ENCODE peak calls at places on chromosome 3, in five cellular contexts. G is endothelial cell; C is glutamatergic neuron; M is NCI-H1105; B is stimulated activated CD8-positive, alpha-beta memory T cell treated with anti-CD3 and anti-CD28 coated beads, Interleukin-4, amount 100 ng/mL, for 4 hours. R is an unnamed sample.

GRCh38 chr3:62151591-62151990 is 221.8 kb downstream of the FEZF2 start:
- DNase-seq in G (no peak), C (no peak), M (no peak), B (no peak), R (no peak)

GRCh38 chr3:157410945-157411344 is 25.7 kb upstream of the PTX3 start:
- DNase-seq in G (no peak), C (no peak), M (no peak), B (no peak), R (no peak)

GRCh38 chr3:49198161-49198560 is 26.8 kb downstream of the KLHDC8B start:
- DNase-seq in G (no peak), C (no peak), M (no peak), B (no peak), R (no peak)

GRCh38 chr3:189119947-189120346 is 51.8 kb upstream of the TPRG1 start:
- DNase-seq in G (no peak), C (no peak), M (no peak), B (no peak), R (no peak)

GRCh38 chr3:41808152-41808551 is 153.8 kb downstream of the ULK4 start:
- DNase-seq in G (no peak), C (no peak), M (no peak), B (no peak), R (no peak)

GRCh38 chr3:132399054-132399929 is 18.0 kb upstream of the DNAJC13 start:
- DNase-seq in G (peak; percentile 40), C (no peak), M (peak; percentile 55), B (no peak), R (peak; percentile 57)

GRCh38 chr3:190984502-190985244 is 122.2 kb upstream of the GMNC start:
- DNase-seq in G (no peak), C (no peak), M (no peak), B (no peak), R (no peak)

GRCh38 chr3:189710620-189711388 is 79.6 kb downstream of the TP63 start:
- DNase-seq in G (no peak), C (no peak), M (no peak), B (no peak), R (no peak)

GRCh38 chr3:155519081-155519480 is 225.6 kb upstream of the STRIT1 start:
- DNase-seq in G (no peak), C (no peak), M (no peak), B (no peak), R (no peak)

GRCh38 chr3:170240671-170241070 is 18.4 kb downstream of the PRKCI start:
- DNase-seq in G (no peak), C (no peak), M (no peak), B (no peak), R (no peak)

GRCh38 chr3:38960953-38961622 is 90.7 kb downstream of the SCN11A start:
- DNase-seq in G (peak; percentile 65), C (peak; percentile 72), M (no peak), B (no peak), R (peak; percentile 69)

GRCh38 chr3:99768126-99768525 is 49.5 kb upstream of the CMSS1 start:
- DNase-seq in G (no peak), C (no peak), M (no peak), B (no peak), R (no peak)

GRCh38 chr3:183385698-183386590 is 42.5 kb downstream of the MCF2L2 start:
- DNase-seq in G (peak; percentile 59), C (peak; percentile 42), M (peak; percentile 78), B (no peak), R (peak; percentile 66)

GRCh38 chr3:69683076-69683806 is 56.0 kb upstream of the MITF start:
- DNase-seq in G (no peak), C (no peak), M (no peak), B (no peak), R (no peak)

GRCh38 chr3:52231502-52232278 is 6.2 kb upstream of the TLR9 start:
- DNase-seq in G (peak; percentile 86), C (peak; percentile 79), M (peak; percentile 31), B (peak; percentile 71), R (peak; percentile 94)

GRCh38 chr3:9498781-9499180 is 54.8 kb downstream of the LHFPL4 start:
- DNase-seq in G (no peak), C (no peak), M (no peak), B (no peak), R (no peak)

GRCh38 chr3:78666458-78666800 is 1101.4 kb downstream of the ROBO1 start:
- DNase-seq in G (no peak), C (no peak), M (no peak), B (no peak), R (no peak)

GRCh38 chr3:31725568-31725967 is 192.8 kb downstream of the STT3B start:
- DNase-seq in G (no peak), C (no peak), M (no peak), B (no peak), R (no peak)

GRCh38 chr3:10342781-10343180 is 21.9 kb upstream of the SEC13 start:
- DNase-seq in G (no peak), C (no peak), M (no peak), B (no peak), R (no peak)

GRCh38 chr3:81352867-81353266 is 408.6 kb downstream of the GBE1 start:
- DNase-seq in G (peak; percentile 24), C (no peak), M (no peak), B (no peak), R (peak; percentile 37)

GRCh38 chr3:71168961-71169411 is 414.5 kb downstream of the FOXP1 start:
- DNase-seq in G (no peak), C (peak; percentile 28), M (no peak), B (no peak), R (no peak)

GRCh38 chr3:175679582-175679981 is 820.4 kb downstream of the NAALADL2 start:
- DNase-seq in G (no peak), C (no peak), M (no peak), B (no peak), R (no peak)

GRCh38 chr3:15367059-15367458 is 34.7 kb upstream of the SH3BP5 start:
- DNase-seq in G (no peak), C (no peak), M (no peak), B (no peak), R (no peak)

GRCh38 chr3:3740061-3740460 is 59.2 kb upstream of the LRRN1 start:
- DNase-seq in G (no peak), C (no peak), M (no peak), B (no peak), R (no peak)

GRCh38 chr3:24741506-24741905 is 246.9 kb upstream of the THRB start:
- DNase-seq in G (no peak), C (no peak), M (no peak), B (no peak), R (no peak)

GRCh38 chr3:82640254-82640653 is 878.8 kb upstream of the GBE1 start:
- DNase-seq in G (no peak), C (no peak), M (no peak), B (no peak), R (no peak)

GRCh38 chr3:118666-119065 is 77.9 kb upstream of the CHL1 start:
- DNase-seq in G (no peak), C (no peak), M (no peak), B (no peak), R (no peak)

GRCh38 chr3:14451844-14452533 is 49.6 kb downstream of the SLC6A6 start:
- DNase-seq in G (no peak), C (no peak), M (no peak), B (no peak), R (no peak)

GRCh38 chr3:47012342-47013230 is 33.1 kb downstream of the NBEAL2 start:
- DNase-seq in G (peak; percentile 3), C (no peak), M (no peak), B (no peak), R (no peak)

GRCh38 chr3:17518189-17519059 is 224.0 kb downstream of the TBC1D5 start:
- DNase-seq in G (no peak), C (no peak), M (peak; percentile 22), B (no peak), R (no peak)

GRCh38 chr3:122777563-122777962 is 16.1 kb downstream of the HSPBAP1 start:
- DNase-seq in G (no peak), C (no peak), M (no peak), B (no peak), R (no peak)

GRCh38 chr3:134685881-134686802 is 35.3 kb upstream of the KY start:
- DNase-seq in G (no peak), C (no peak), M (no peak), B (no peak), R (no peak)